ENCODE peak calls at places on chromosome 5, in eight cellular contexts. Z is Calu3; B is mesothelial cell of epicardium; F is activated T-helper 9 cell treated with anti-CD3 and anti-CD28 coated beads, Interleukin-2, amount 50 U/mL, for 16 hours; N is stimulated activated CD4-positive, alpha-beta T cell treated with anti-CD3 and anti-CD28 coated beads, Interleukin-2, amount 100 ng/mL, for 48 hours; D is GDM1; R is cerebellar cortex; E is astrocyte. V is an unnamed sample.

GRCh38 chr5:15304066-15304731 is 195.8 kb upstream of the FBXL7 start:
- DNase-seq in Z (no peak), B (no peak), F (no peak), N (no peak), D (no peak), R (no peak), E (no peak), V (no peak)

GRCh38 chr5:97107266-97107665 is 35.1 kb downstream of the LIX1 start:
- DNase-seq in Z (no peak), B (no peak), F (no peak), N (no peak), D (no peak), R (no peak), E (no peak), V (no peak)

GRCh38 chr5:179361204-179361603 is 15.9 kb upstream of the ADAMTS2 start:
- DNase-seq in Z (no peak), B (no peak), F (no peak), N (no peak), D (no peak), R (no peak), E (no peak), V (no peak)

GRCh38 chr5:6291961-6292360 is 86.4 kb downstream of the MED10 start:
- DNase-seq in Z (no peak), B (no peak), F (no peak), N (no peak), D (no peak), R (peak; percentile 13), E (no peak), V (no peak)

GRCh38 chr5:174623018-174623417 is 101.4 kb upstream of the MSX2 start:
- DNase-seq in Z (no peak), B (no peak), F (no peak), N (no peak), D (no peak), R (no peak), E (no peak), V (no peak)

GRCh38 chr5:157352756-157353340 is 86.9 kb downstream of the CYFIP2 start:
- DNase-seq in Z (no peak), B (no peak), F (no peak), N (peak; percentile 37), D (no peak), R (no peak), E (no peak), V (no peak)

GRCh38 chr5:127088226-127088625 is 14.9 kb upstream of the C5orf63 start:
- DNase-seq in Z (peak; percentile 47), B (no peak), F (no peak), N (no peak), D (no peak), R (no peak), E (peak; percentile 96), V (no peak)

GRCh38 chr5:139147743-139148079 is 50.5 kb downstream of the SIL1 start:
- DNase-seq in Z (no peak), B (no peak), F (no peak), N (no peak), D (no peak), R (peak; percentile 62), E (peak; percentile 58), V (peak; percentile 79)

GRCh38 chr5:122408592-122409219 is 96.7 kb downstream of the SNCAIP start:
- DNase-seq in Z (no peak), B (no peak), F (no peak), N (no peak), D (no peak), R (peak; percentile 52), E (peak; percentile 4), V (peak; percentile 60)

GRCh38 chr5:50550274-50550673 is 109.2 kb upstream of the EMB start:
- DNase-seq in Z (no peak), B (no peak), F (no peak), N (no peak), D (no peak), R (no peak), E (no peak), V (no peak)

GRCh38 chr5:39520232-39520572 is 95.4 kb upstream of the DAB2 start:
- DNase-seq in Z (no peak), B (no peak), F (no peak), N (no peak), D (no peak), R (peak; percentile 52), E (peak; percentile 88), V (peak; percentile 97)

GRCh38 chr5:131796793-131797693 is at the start of gene FNIP1:
- DNase-seq in Z (peak; percentile 100), B (peak; percentile 97), F (peak; percentile 99), N (peak; percentile 97), D (peak; percentile 97), R (peak; percentile 98), E (peak; percentile 91), V (peak; percentile 89)

GRCh38 chr5:147410496-147411395 is 99.1 kb downstream of the DPYSL3 start:
- DNase-seq in Z (no peak), B (no peak), F (no peak), N (no peak), D (no peak), R (no peak), E (peak; percentile 66), V (no peak)

GRCh38 chr5:111494350-111494999 is 17.9 kb downstream of the STARD4 start:
- DNase-seq in Z (no peak), B (no peak), F (no peak), N (no peak), D (no peak), R (no peak), E (no peak), V (peak; percentile 16)

GRCh38 chr5:9302228-9302627 is 243.6 kb downstream of the SEMA5A start:
- DNase-seq in Z (no peak), B (no peak), F (no peak), N (no peak), D (no peak), R (no peak), E (peak; percentile 37), V (no peak)

GRCh38 chr5:55558484-55558883 is 23.7 kb upstream of the PLPP1 start:
- DNase-seq in Z (no peak), B (no peak), F (no peak), N (no peak), D (no peak), R (no peak), E (no peak), V (no peak)

V was measured in NCI-H446 treated with DMSO at 0.1 percent for 48 hours.